ENCODE peak calls at places on chromosome 17, in ten cellular contexts. One of them, this sample, is unnamed. For H3K27me3, the result is how much of the 10 kb centered on the place peaks cover.

GRCh38 chr17:60392845-60393702 is 1.1 kb upstream of the USP32 start:
- DNase-seq in HL-60: peak
- DNase-seq in left ventricle myocardium inferior: no peak
- DNase-seq in GM23248: peak
- DNase-seq in lung: peak
- DNase-seq in tibial nerve: peak
- DNase-seq in thoracic aorta: no peak
- DNase-seq in upper lobe of right lung: peak
- DNase-seq in cardiac muscle cell: peak
- DNase-seq in kidney epithelial cell: no peak
- DNase-seq in this sample: no peak

GRCh38 chr17:75549246-75550138 is 24.0 kb downstream of the LLGL2 start:
- DNase-seq in HL-60: no peak
- DNase-seq in GM23248: no peak
- DNase-seq in cardiac muscle cell: peak
- DNase-seq in left ventricle myocardium inferior: no peak
- DNase-seq in kidney epithelial cell: no peak
- DNase-seq in upper lobe of right lung: peak
- DNase-seq in lung: peak
- DNase-seq in thoracic aorta: no peak
- DNase-seq in tibial nerve: no peak
- DNase-seq in this sample: no peak

GRCh38 chr17:32350662-32351418 is 883 bp downstream of the ZNF207 start:
- DNase-seq in kidney epithelial cell: no peak
- DNase-seq in cardiac muscle cell: peak
- DNase-seq in lung: peak
- DNase-seq in upper lobe of right lung: no peak
- DNase-seq in HL-60: peak
- DNase-seq in tibial nerve: peak
- DNase-seq in left ventricle myocardium inferior: no peak
- DNase-seq in thoracic aorta: no peak
- DNase-seq in GM23248: peak
- DNase-seq in this sample: peak

GRCh38 chr17:77959216-77959925 is 868 bp downstream of the TNRC6C start:
- DNase-seq in tibial nerve: peak
- DNase-seq in thoracic aorta: no peak
- DNase-seq in upper lobe of right lung: no peak
- DNase-seq in GM23248: peak
- DNase-seq in HL-60: no peak
- DNase-seq in kidney epithelial cell: no peak
- DNase-seq in left ventricle myocardium inferior: no peak
- DNase-seq in lung: no peak
- DNase-seq in cardiac muscle cell: peak
- DNase-seq in this sample: peak

GRCh38 chr17:9330903-9331272 is 244.7 kb downstream of the STX8 start:
- DNase-seq in lung: no peak
- DNase-seq in GM23248: no peak
- DNase-seq in left ventricle myocardium inferior: no peak
- DNase-seq in tibial nerve: no peak
- DNase-seq in HL-60: no peak
- DNase-seq in upper lobe of right lung: no peak
- DNase-seq in kidney epithelial cell: no peak
- DNase-seq in cardiac muscle cell: no peak
- DNase-seq in thoracic aorta: no peak
- DNase-seq in this sample: no peak

GRCh38 chr17:64480951-64481350 is 15.9 kb downstream of the POLG2 start:
- DNase-seq in left ventricle myocardium inferior: no peak
- DNase-seq in lung: no peak
- DNase-seq in thoracic aorta: no peak
- DNase-seq in cardiac muscle cell: no peak
- DNase-seq in upper lobe of right lung: no peak
- DNase-seq in GM23248: no peak
- DNase-seq in HL-60: no peak
- DNase-seq in tibial nerve: no peak
- DNase-seq in kidney epithelial cell: no peak
- DNase-seq in this sample: no peak

GRCh38 chr17:45147102-45147580 is 1.1 kb upstream of the HEXIM1 start:
- DNase-seq in cardiac muscle cell: peak
- DNase-seq in thoracic aorta: no peak
- DNase-seq in GM23248: peak
- DNase-seq in kidney epithelial cell: no peak
- DNase-seq in HL-60: peak
- DNase-seq in left ventricle myocardium inferior: no peak
- DNase-seq in upper lobe of right lung: no peak
- DNase-seq in lung: peak
- DNase-seq in tibial nerve: peak
- DNase-seq in this sample: peak

GRCh38 chr17:27415090-27415795 is 41.0 kb upstream of the KSR1 start:
- DNase-seq in thoracic aorta: no peak
- DNase-seq in tibial nerve: no peak
- DNase-seq in left ventricle myocardium inferior: no peak
- DNase-seq in GM23248: no peak
- DNase-seq in lung: no peak
- DNase-seq in upper lobe of right lung: no peak
- DNase-seq in cardiac muscle cell: no peak
- DNase-seq in HL-60: no peak
- DNase-seq in kidney epithelial cell: no peak
- DNase-seq in this sample: no peak

GRCh38 chr17:61490540-61490975 is 38.3 kb downstream of the TBX4 start:
- DNase-seq in lung: no peak
- DNase-seq in upper lobe of right lung: no peak
- DNase-seq in cardiac muscle cell: no peak
- DNase-seq in kidney epithelial cell: no peak
- DNase-seq in HL-60: no peak
- DNase-seq in tibial nerve: no peak
- DNase-seq in left ventricle myocardium inferior: no peak
- DNase-seq in GM23248: peak
- DNase-seq in thoracic aorta: no peak
- DNase-seq in this sample: no peak

GRCh38 chr17:36000730-36001108 is 634 bp downstream of the CCL15 start:
- DNase-seq in tibial nerve: no peak
- DNase-seq in thoracic aorta: no peak
- DNase-seq in cardiac muscle cell: no peak
- DNase-seq in kidney epithelial cell: no peak
- DNase-seq in left ventricle myocardium inferior: no peak
- DNase-seq in GM23248: no peak
- DNase-seq in lung: no peak
- DNase-seq in HL-60: no peak
- DNase-seq in upper lobe of right lung: no peak
- DNase-seq in this sample: no peak

GRCh38 chr17:3988297-3989120 is 24.3 kb upstream of the ATP2A3 start:
- DNase-seq in cardiac muscle cell: no peak
- DNase-seq in upper lobe of right lung: peak
- DNase-seq in kidney epithelial cell: no peak
- DNase-seq in HL-60: no peak
- DNase-seq in tibial nerve: no peak
- DNase-seq in GM23248: no peak
- DNase-seq in lung: no peak
- DNase-seq in thoracic aorta: no peak
- DNase-seq in left ventricle myocardium inferior: no peak
- DNase-seq in this sample: no peak

GRCh38 chr17:4743898-4744297 is 4.2 kb upstream of the CXCL16 start:
- DNase-seq in HL-60: no peak
- DNase-seq in upper lobe of right lung: no peak
- DNase-seq in left ventricle myocardium inferior: no peak
- DNase-seq in kidney epithelial cell: no peak
- DNase-seq in lung: no peak
- DNase-seq in cardiac muscle cell: no peak
- DNase-seq in tibial nerve: no peak
- DNase-seq in GM23248: no peak
- DNase-seq in thoracic aorta: no peak
- DNase-seq in this sample: no peak

GRCh38 chr17:77476006-77476405 is 335.2 kb downstream of the SEC14L1 start:
- DNase-seq in tibial nerve: no peak
- DNase-seq in kidney epithelial cell: no peak
- DNase-seq in lung: no peak
- DNase-seq in upper lobe of right lung: no peak
- DNase-seq in GM23248: peak
- DNase-seq in cardiac muscle cell: no peak
- DNase-seq in left ventricle myocardium inferior: no peak
- DNase-seq in thoracic aorta: no peak
- DNase-seq in HL-60: no peak
- DNase-seq in this sample: no peak

GRCh38 chr17:258045-258734 is 76.7 kb upstream of the DOC2B start:
- DNase-seq in left ventricle myocardium inferior: no peak
- DNase-seq in upper lobe of right lung: peak
- DNase-seq in thoracic aorta: no peak
- DNase-seq in cardiac muscle cell: no peak
- DNase-seq in lung: no peak
- DNase-seq in GM23248: no peak
- DNase-seq in HL-60: no peak
- DNase-seq in tibial nerve: no peak
- DNase-seq in kidney epithelial cell: no peak
- DNase-seq in this sample: no peak
- H3K27me3 ChIP-seq in left ventricle myocardium inferior: under half
- H3K27me3 ChIP-seq in upper lobe of right lung: under half
- H3K27me3 ChIP-seq in thoracic aorta: under half
- H3K27me3 ChIP-seq in cardiac muscle cell: under half
- H3K27me3 ChIP-seq in lung: under half
- H3K27me3 ChIP-seq in GM23248: under half
- H3K27me3 ChIP-seq in HL-60: under half
- H3K27me3 ChIP-seq in tibial nerve: under half
- H3K27me3 ChIP-seq in kidney epithelial cell: under half
- H3K27me3 ChIP-seq in this sample: under half

GRCh38 chr17:21218101-21218500 is 4.1 kb upstream of the TMEM11 start:
- DNase-seq in thoracic aorta: no peak
- DNase-seq in cardiac muscle cell: peak
- DNase-seq in left ventricle myocardium inferior: no peak
- DNase-seq in GM23248: peak
- DNase-seq in upper lobe of right lung: no peak
- DNase-seq in HL-60: no peak
- DNase-seq in lung: no peak
- DNase-seq in kidney epithelial cell: no peak
- DNase-seq in tibial nerve: no peak
- DNase-seq in this sample: no peak

GRCh38 chr17:21217346-21217745 is 3.4 kb upstream of the TMEM11 start:
- DNase-seq in GM23248: no peak
- DNase-seq in thoracic aorta: no peak
- DNase-seq in upper lobe of right lung: no peak
- DNase-seq in left ventricle myocardium inferior: no peak
- DNase-seq in HL-60: no peak
- DNase-seq in cardiac muscle cell: no peak
- DNase-seq in kidney epithelial cell: no peak
- DNase-seq in lung: no peak
- DNase-seq in tibial nerve: no peak
- DNase-seq in this sample: no peak

GRCh38 chr17:21218831-21219380 is 4.9 kb upstream of the TMEM11 start:
- DNase-seq in lung: no peak
- DNase-seq in tibial nerve: no peak
- DNase-seq in kidney epithelial cell: no peak
- DNase-seq in cardiac muscle cell: no peak
- DNase-seq in HL-60: no peak
- DNase-seq in thoracic aorta: no peak
- DNase-seq in upper lobe of right lung: no peak
- DNase-seq in GM23248: no peak
- DNase-seq in left ventricle myocardium inferior: no peak
- DNase-seq in this sample: no peak

GRCh38 chr17:21228111-21228510 is 14.2 kb upstream of the TMEM11 start:
- DNase-seq in HL-60: no peak
- DNase-seq in left ventricle myocardium inferior: no peak
- DNase-seq in cardiac muscle cell: no peak
- DNase-seq in GM23248: no peak
- DNase-seq in upper lobe of right lung: no peak
- DNase-seq in lung: no peak
- DNase-seq in thoracic aorta: no peak
- DNase-seq in tibial nerve: no peak
- DNase-seq in kidney epithelial cell: no peak
- DNase-seq in this sample: no peak

GRCh38 chr17:21223086-21223485 is 9.1 kb upstream of the TMEM11 start:
- DNase-seq in upper lobe of right lung: no peak
- DNase-seq in kidney epithelial cell: no peak
- DNase-seq in HL-60: no peak
- DNase-seq in thoracic aorta: no peak
- DNase-seq in left ventricle myocardium inferior: no peak
- DNase-seq in tibial nerve: no peak
- DNase-seq in GM23248: no peak
- DNase-seq in cardiac muscle cell: no peak
- DNase-seq in lung: no peak
- DNase-seq in this sample: no peak
- H3K27me3 ChIP-seq in upper lobe of right lung: under half
- H3K27me3 ChIP-seq in kidney epithelial cell: under half
- H3K27me3 ChIP-seq in HL-60: under half
- H3K27me3 ChIP-seq in thoracic aorta: under half
- H3K27me3 ChIP-seq in left ventricle myocardium inferior: under half
- H3K27me3 ChIP-seq in tibial nerve: under half
- H3K27me3 ChIP-seq in GM23248: under half
- H3K27me3 ChIP-seq in cardiac muscle cell: under half
- H3K27me3 ChIP-seq in lung: under half
- H3K27me3 ChIP-seq in this sample: under half

GRCh38 chr17:79389896-79390295 is 221.0 kb downstream of the RBFOX3 start:
- DNase-seq in cardiac muscle cell: no peak
- DNase-seq in lung: no peak
- DNase-seq in upper lobe of right lung: no peak
- DNase-seq in kidney epithelial cell: no peak
- DNase-seq in tibial nerve: no peak
- DNase-seq in HL-60: no peak
- DNase-seq in GM23248: no peak
- DNase-seq in left ventricle myocardium inferior: no peak
- DNase-seq in thoracic aorta: no peak
- DNase-seq in this sample: no peak
- H3K27me3 ChIP-seq in cardiac muscle cell: half or more
- H3K27me3 ChIP-seq in lung: under half
- H3K27me3 ChIP-seq in upper lobe of right lung: half or more
- H3K27me3 ChIP-seq in kidney epithelial cell: under half
- H3K27me3 ChIP-seq in tibial nerve: half or more
- H3K27me3 ChIP-seq in HL-60: under half
- H3K27me3 ChIP-seq in GM23248: under half
- H3K27me3 ChIP-seq in left ventricle myocardium inferior: half or more
- H3K27me3 ChIP-seq in thoracic aorta: under half
- H3K27me3 ChIP-seq in this sample: under half

GRCh38 chr17:29034510-29034909 is 8.4 kb upstream of the PIPOX start:
- DNase-seq in thoracic aorta: no peak
- DNase-seq in lung: no peak
- DNase-seq in tibial nerve: no peak
- DNase-seq in kidney epithelial cell: no peak
- DNase-seq in left ventricle myocardium inferior: no peak
- DNase-seq in HL-60: no peak
- DNase-seq in upper lobe of right lung: no peak
- DNase-seq in GM23248: no peak
- DNase-seq in cardiac muscle cell: no peak
- DNase-seq in this sample: no peak

GRCh38 chr17:29037739-29038465 is 5.0 kb upstream of the PIPOX start:
- DNase-seq in HL-60: no peak
- DNase-seq in thoracic aorta: no peak
- DNase-seq in GM23248: no peak
- DNase-seq in kidney epithelial cell: no peak
- DNase-seq in left ventricle myocardium inferior: no peak
- DNase-seq in tibial nerve: no peak
- DNase-seq in upper lobe of right lung: no peak
- DNase-seq in cardiac muscle cell: no peak
- DNase-seq in lung: no peak
- DNase-seq in this sample: no peak

GRCh38 chr17:29038511-29039300 is 4.2 kb upstream of the PIPOX start:
- DNase-seq in HL-60: no peak
- DNase-seq in left ventricle myocardium inferior: no peak
- DNase-seq in GM23248: no peak
- DNase-seq in cardiac muscle cell: no peak
- DNase-seq in kidney epithelial cell: no peak
- DNase-seq in tibial nerve: no peak
- DNase-seq in thoracic aorta: no peak
- DNase-seq in lung: no peak
- DNase-seq in upper lobe of right lung: no peak
- DNase-seq in this sample: no peak

GRCh38 chr17:29039764-29040598 is 3.0 kb upstream of the PIPOX start:
- DNase-seq in left ventricle myocardium inferior: no peak
- DNase-seq in HL-60: no peak
- DNase-seq in cardiac muscle cell: no peak
- DNase-seq in kidney epithelial cell: peak
- DNase-seq in thoracic aorta: no peak
- DNase-seq in lung: no peak
- DNase-seq in tibial nerve: no peak
- DNase-seq in upper lobe of right lung: no peak
- DNase-seq in GM23248: peak
- DNase-seq in this sample: no peak

GRCh38 chr17:29036584-29036983 is 6.4 kb upstream of the PIPOX start:
- DNase-seq in thoracic aorta: no peak
- DNase-seq in tibial nerve: no peak
- DNase-seq in cardiac muscle cell: no peak
- DNase-seq in GM23248: no peak
- DNase-seq in upper lobe of right lung: no peak
- DNase-seq in left ventricle myocardium inferior: no peak
- DNase-seq in kidney epithelial cell: no peak
- DNase-seq in HL-60: no peak
- DNase-seq in lung: no peak
- DNase-seq in this sample: no peak
- H3K27me3 ChIP-seq in thoracic aorta: under half
- H3K27me3 ChIP-seq in tibial nerve: under half
- H3K27me3 ChIP-seq in cardiac muscle cell: under half
- H3K27me3 ChIP-seq in GM23248: half or more
- H3K27me3 ChIP-seq in upper lobe of right lung: under half
- H3K27me3 ChIP-seq in left ventricle myocardium inferior: half or more
- H3K27me3 ChIP-seq in kidney epithelial cell: under half
- H3K27me3 ChIP-seq in HL-60: under half
- H3K27me3 ChIP-seq in lung: under half
- H3K27me3 ChIP-seq in this sample: under half

This sample was measured in effector memory CD4-positive, alpha-beta T cell.